ENCODE peak calls at places on chromosomes 2 and 18, in eight cellular contexts. H, V, T, M, G, L, O and I are unnamed samples.

GRCh38 chr2:1510184-1510583 is 96.9 kb downstream of the TPO start:
- DNase-seq in V (no peak), M (no peak), O (no peak), L (no peak), H (no peak), G (no peak), T (no peak), I (peak; percentile 41)

GRCh38 chr2:31940920-31941319 is 69.9 kb downstream of the MEMO1 start:
- DNase-seq in L (no peak), T (no peak), V (no peak), M (no peak), O (no peak), G (no peak), H (no peak), I (no peak)

GRCh38 chr2:231308631-231309414 is 86.7 kb upstream of the B3GNT7 start:
- DNase-seq in L (no peak), T (no peak), M (no peak), G (no peak), H (no peak), O (no peak), V (peak; percentile 43), I (peak; percentile 11)

GRCh38 chr2:168432565-168433186 is 23.4 kb upstream of the CERS6 start:
- DNase-seq in O (peak; percentile 65), L (no peak), V (no peak), M (no peak), G (no peak), H (no peak), T (no peak), I (no peak)

GRCh38 chr18:59547691-59548182 is 149.5 kb downstream of the CCBE1 start:
- DNase-seq in T (no peak), O (no peak), V (no peak), H (peak; percentile 10), L (no peak), G (no peak), M (no peak), I (no peak)

GRCh38 chr2:12302140-12302539 is 414.6 kb upstream of the TRIB2 start:
- DNase-seq in T (no peak), G (no peak), V (no peak), O (no peak), H (no peak), L (no peak), M (no peak), I (no peak)

GRCh38 chr2:210356944-210357343 is 42.0 kb upstream of the MYL1 start:
- DNase-seq in L (peak; percentile 38), G (no peak), V (no peak), O (no peak), T (no peak), M (no peak), H (no peak), I (no peak)

GRCh38 chr2:135742307-135742838 is 718 bp downstream of the UBXN4 start:
- DNase-seq in V (peak; percentile 21), G (no peak), L (no peak), O (no peak), T (peak; percentile 36), H (no peak), M (peak; percentile 65), I (no peak)

GRCh38 chr18:13242797-13243196 is 24.2 kb downstream of the LDLRAD4 start:
- DNase-seq in O (no peak), M (no peak), V (no peak), G (no peak), T (no peak), L (peak; percentile 34), H (no peak), I (peak; percentile 52)

GRCh38 chr2:147165682-147166081 is 679.1 kb upstream of the ACVR2A start:
- DNase-seq in L (no peak), G (no peak), O (no peak), H (no peak), M (no peak), T (no peak), V (no peak), I (no peak)

GRCh38 chr2:229910147-229910831 is 11.5 kb downstream of the TRIP12 start:
- DNase-seq in L (no peak), O (no peak), M (no peak), T (no peak), G (no peak), V (no peak), H (no peak), I (no peak)

GRCh38 chr18:7755753-7756475 is 188.8 kb downstream of the PTPRM start:
- DNase-seq in T (no peak), O (no peak), V (no peak), H (no peak), L (no peak), G (no peak), M (peak; percentile 63), I (no peak)

GRCh38 chr2:127943186-127943585 is 57.4 kb upstream of the AMMECR1L start:
- DNase-seq in O (no peak), T (no peak), L (no peak), H (no peak), M (no peak), V (no peak), G (no peak), I (no peak)

GRCh38 chr2:154238252-154238651 is 366.5 kb downstream of the GALNT13 start:
- DNase-seq in M (no peak), V (no peak), G (no peak), O (no peak), L (no peak), T (no peak), H (no peak), I (no peak)

GRCh38 chr2:108630567-108631405 is 88.5 kb upstream of the RANBP2 start:
- DNase-seq in G (no peak), T (no peak), L (no peak), V (no peak), H (no peak), O (no peak), M (no peak), I (no peak)

GRCh38 chr2:153230977-153231376 is 247.6 kb downstream of the RPRM start:
- DNase-seq in H (no peak), G (no peak), V (no peak), L (no peak), M (no peak), T (no peak), O (no peak), I (no peak)

DNA sequence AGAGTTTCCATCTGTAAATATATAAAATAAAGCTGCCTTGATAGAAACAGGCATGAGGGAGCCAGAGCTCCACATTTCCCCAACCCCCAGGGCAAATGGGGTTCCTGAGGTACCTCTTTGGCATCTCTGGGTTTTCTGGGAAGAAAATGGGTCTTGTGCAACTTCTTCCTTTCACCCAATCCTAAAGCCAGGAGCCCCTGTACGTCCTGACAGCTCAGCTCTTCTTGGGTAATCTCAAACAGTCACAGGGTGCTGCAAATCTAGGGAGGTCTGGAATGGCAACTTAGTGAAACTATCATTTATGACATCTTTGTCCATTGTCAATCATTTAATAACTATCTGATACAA is 36.6 kb upstream of the STAT1 start:
- DNase-seq in G (no peak), M (no peak), L (no peak), T (no peak), H (no peak), O (no peak), V (peak; percentile 35), I (peak; percentile 65)
- H3K4me3 ChIP-seq in G (no peak overlapping the region), M (no peak overlapping the region), L (no peak overlapping the region), T (no peak overlapping the region), H (no peak overlapping the region), O (no peak overlapping the region), V (no peak overlapping the region), I (no peak overlapping the region)

GRCh38 chr2:38754049-38754448 is 2.9 kb upstream of the SRSF7 start:
- DNase-seq in V (no peak), G (no peak), L (no peak), M (no peak), O (no peak), T (no peak), H (no peak), I (no peak)

GRCh38 chr2:38751043-38751846 is at the start of gene SRSF7:
- DNase-seq in G (peak; percentile 98), M (peak; percentile 97), T (peak; percentile 97), V (peak; percentile 99), L (peak; percentile 99), O (peak; percentile 93), H (peak; percentile 92), I (peak; percentile 99)

GRCh38 chr2:38750793-38751042 is 443 bp downstream of the SRSF7 start:
- DNase-seq in G (no peak), O (no peak), V (peak; percentile 76), H (no peak), T (peak; percentile 73), L (peak; percentile 86), M (no peak), I (no peak)

GRCh38 chr2:38750011-38750792 is 959 bp downstream of the SRSF7 start:
- DNase-seq in O (no peak), G (no peak), H (peak; percentile 68), M (no peak), T (peak; percentile 72), L (peak; percentile 81), V (no peak), I (no peak)

GRCh38 chr2:38751847-38752410 is 768 bp upstream of the SRSF7 start:
- DNase-seq in L (no peak), T (no peak), O (no peak), M (peak; percentile 45), G (no peak), H (peak; percentile 20), V (peak; percentile 48), I (no peak)
- TF ChIP-seq EP300 in L (no peak), T (no peak), O (no peak), M (no peak), G (no peak), H (no peak), V (no peak), I (no peak)

GRCh38 chr2:174023591-174024523 is 58.7 kb upstream of the SP3 start:
- DNase-seq in O (no peak), H (no peak), V (no peak), T (peak; percentile 48), G (no peak), L (peak; percentile 85), M (peak; percentile 78), I (peak; percentile 90)
- H3K4me3 ChIP-seq in O (no peak overlapping the region), H (no peak overlapping the region), V (no peak overlapping the region), T (no peak overlapping the region), G (no peak overlapping the region), L (no peak overlapping the region), M (peak overlapping the region; percentile 39), I (no peak overlapping the region)

GRCh38 chr2:205188516-205189138 is 493.7 kb upstream of the NRP2 start:
- DNase-seq in T (peak; percentile 37), L (peak; percentile 93), M (no peak), G (no peak), H (no peak), O (no peak), V (no peak), I (no peak)
- TF ChIP-seq EP300 in T (no peak), L (no peak), M (no peak), G (no peak), H (no peak), O (no peak), V (no peak), I (no peak)

DNA sequence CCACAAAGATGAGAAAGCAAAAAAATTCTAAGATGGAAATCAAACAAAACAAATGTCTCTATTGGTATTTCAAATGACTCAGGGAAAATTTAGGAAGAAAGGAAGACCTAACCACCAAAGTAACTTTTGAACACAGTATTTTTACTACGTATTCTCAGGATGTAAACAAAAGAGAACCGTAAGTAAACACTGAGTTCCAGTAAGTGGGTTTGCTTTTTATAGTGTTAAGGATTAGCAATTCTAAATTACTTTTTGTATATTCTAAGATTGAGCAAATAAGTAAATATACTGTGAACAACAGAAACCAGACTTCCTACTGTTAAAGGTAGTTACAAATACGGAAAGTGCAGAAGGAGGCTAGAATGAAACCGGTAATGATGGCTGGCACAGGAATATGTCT is 31.6 kb downstream of the SESTD1 start:
- DNase-seq in L (no peak), V (no peak), G (no peak), O (no peak), M (peak; percentile 21), H (no peak), T (no peak), I (no peak)
- H3K4me3 ChIP-seq in L (no peak overlapping the region), V (no peak overlapping the region), G (no peak overlapping the region), O (no peak overlapping the region), M (no peak overlapping the region), H (no peak overlapping the region), T (no peak overlapping the region), I (no peak overlapping the region)